ENCODE peak calls at places on chromosomes 7 and 10, in seven cellular contexts. One of them, this sample, is unnamed.
A peak's percentile ranks its signal among the peaks of the same experiment; 100 is the strongest.

GRCh38 chr7:471866-472639 is 47.6 kb downstream of the PDGFA start:
- DNase-seq in fibroblast of mammary gland: peak; percentile 86
- DNase-seq in HCT116: no peak
- DNase-seq in astrocyte: peak; percentile 98
- DNase-seq in CD4-positive, alpha-beta T cell: no peak
- DNase-seq in OCI-LY7: no peak
- DNase-seq in AG09309: peak; percentile 97
- DNase-seq in this sample: peak; percentile 98

GRCh38 chr10:73641272-73642060 is at the start of gene MYOZ1:
- DNase-seq in fibroblast of mammary gland: no peak
- DNase-seq in HCT116: no peak
- DNase-seq in astrocyte: no peak
- DNase-seq in CD4-positive, alpha-beta T cell: no peak
- DNase-seq in OCI-LY7: no peak
- DNase-seq in AG09309: peak; percentile 8
- DNase-seq in this sample: no peak

GRCh38 chr7:106064836-106065559 is 47.1 kb downstream of the SYPL1 start:
- DNase-seq in fibroblast of mammary gland: peak; percentile 97
- DNase-seq in HCT116: peak; percentile 82
- DNase-seq in astrocyte: peak; percentile 95
- DNase-seq in CD4-positive, alpha-beta T cell: no peak
- DNase-seq in OCI-LY7: no peak
- DNase-seq in AG09309: peak; percentile 90
- DNase-seq in this sample: peak; percentile 88

GRCh38 chr10:110042181-110042580 is 34.4 kb downstream of the ADD3 start:
- DNase-seq in fibroblast of mammary gland: peak; percentile 24
- DNase-seq in HCT116: no peak
- DNase-seq in astrocyte: peak; percentile 77
- DNase-seq in CD4-positive, alpha-beta T cell: no peak
- DNase-seq in OCI-LY7: no peak
- DNase-seq in AG09309: no peak
- DNase-seq in this sample: peak; percentile 62

GRCh38 chr7:5634107-5634950 is 147.1 kb downstream of the RNF216 start:
- DNase-seq in fibroblast of mammary gland: peak; percentile 97
- DNase-seq in HCT116: no peak
- DNase-seq in astrocyte: peak; percentile 79
- DNase-seq in CD4-positive, alpha-beta T cell: no peak
- DNase-seq in OCI-LY7: no peak
- DNase-seq in AG09309: peak; percentile 75
- DNase-seq in this sample: peak; percentile 94

GRCh38 chr7:101595246-101595645 is 33.9 kb downstream of the MYL10 start:
- DNase-seq in fibroblast of mammary gland: no peak
- DNase-seq in HCT116: no peak
- DNase-seq in astrocyte: no peak
- DNase-seq in CD4-positive, alpha-beta T cell: no peak
- DNase-seq in OCI-LY7: no peak
- DNase-seq in AG09309: no peak
- DNase-seq in this sample: no peak

GRCh38 chr7:100465702-100466311 is 1.7 kb upstream of the SPACDR start:
- DNase-seq in fibroblast of mammary gland: peak; percentile 70
- DNase-seq in HCT116: no peak
- DNase-seq in astrocyte: peak; percentile 55
- DNase-seq in CD4-positive, alpha-beta T cell: no peak
- DNase-seq in OCI-LY7: peak; percentile 22
- DNase-seq in AG09309: no peak
- DNase-seq in this sample: peak; percentile 71

GRCh38 chr10:86062151-86062550 is 304.4 kb downstream of the GRID1 start:
- DNase-seq in fibroblast of mammary gland: no peak
- DNase-seq in HCT116: no peak
- DNase-seq in astrocyte: no peak
- DNase-seq in CD4-positive, alpha-beta T cell: no peak
- DNase-seq in OCI-LY7: no peak
- DNase-seq in AG09309: no peak
- DNase-seq in this sample: no peak

GRCh38 chr7:92547579-92547978 is 19.0 kb downstream of the RBM48 start:
- DNase-seq in fibroblast of mammary gland: no peak
- DNase-seq in HCT116: no peak
- DNase-seq in astrocyte: no peak
- DNase-seq in CD4-positive, alpha-beta T cell: no peak
- DNase-seq in OCI-LY7: no peak
- DNase-seq in AG09309: no peak
- DNase-seq in this sample: no peak

GRCh38 chr7:134101716-134102115 is 25.4 kb upstream of the LRGUK start:
- DNase-seq in fibroblast of mammary gland: no peak
- DNase-seq in HCT116: no peak
- DNase-seq in astrocyte: no peak
- DNase-seq in CD4-positive, alpha-beta T cell: no peak
- DNase-seq in OCI-LY7: no peak
- DNase-seq in AG09309: no peak
- DNase-seq in this sample: no peak

GRCh38 chr7:75866497-75867389 is 12.1 kb upstream of the RHBDD2 start:
- DNase-seq in fibroblast of mammary gland: peak; percentile 70
- DNase-seq in HCT116: peak; percentile 48
- DNase-seq in astrocyte: no peak
- DNase-seq in CD4-positive, alpha-beta T cell: no peak
- DNase-seq in OCI-LY7: peak; percentile 62
- DNase-seq in AG09309: no peak
- DNase-seq in this sample: peak; percentile 65

GRCh38 chr10:67549390-67549789 is 146.6 kb downstream of the CTNNA3 start:
- DNase-seq in fibroblast of mammary gland: no peak
- DNase-seq in HCT116: no peak
- DNase-seq in astrocyte: peak; percentile 53
- DNase-seq in CD4-positive, alpha-beta T cell: no peak
- DNase-seq in OCI-LY7: no peak
- DNase-seq in AG09309: no peak
- DNase-seq in this sample: peak; percentile 73

GRCh38 chr10:111323567-111323966 is 246.7 kb downstream of the ADRA2A start:
- DNase-seq in fibroblast of mammary gland: peak; percentile 1
- DNase-seq in HCT116: peak; percentile 4
- DNase-seq in astrocyte: no peak
- DNase-seq in CD4-positive, alpha-beta T cell: no peak
- DNase-seq in OCI-LY7: peak; percentile 23
- DNase-seq in AG09309: peak; percentile 5
- DNase-seq in this sample: no peak
- TF ChIP-seq CTCF in fibroblast of mammary gland: no peak
- TF ChIP-seq CTCF in HCT116: peak; percentile 15
- TF ChIP-seq CTCF in astrocyte: no peak
- TF ChIP-seq CTCF in CD4-positive, alpha-beta T cell: no peak
- TF ChIP-seq CTCF in OCI-LY7: peak; percentile 47
- TF ChIP-seq CTCF in AG09309: no peak
- TF ChIP-seq CTCF in this sample: no peak

DNA sequence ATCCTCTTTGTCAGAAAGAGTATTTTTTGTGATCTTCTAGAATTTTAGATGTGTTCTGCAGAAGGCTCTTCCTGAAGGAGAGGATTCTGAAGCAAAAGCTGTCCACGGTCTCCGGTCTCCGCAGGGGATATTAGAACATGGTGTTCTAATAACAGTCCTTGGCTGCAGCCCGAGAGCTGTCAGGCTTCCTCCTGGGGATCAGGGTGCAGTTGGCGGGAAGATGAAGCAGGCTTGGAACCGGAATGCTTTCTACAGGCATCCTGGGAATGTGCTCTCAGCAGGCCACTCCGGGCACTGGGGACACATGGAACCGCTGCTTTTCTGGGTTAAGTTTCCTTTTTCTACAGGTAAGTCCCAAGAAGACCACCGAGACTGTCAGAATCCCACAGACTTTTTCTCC is 118.6 kb upstream of the PARD3 start:
- DNase-seq in fibroblast of mammary gland: peak; percentile 47
- DNase-seq in HCT116: no peak
- DNase-seq in astrocyte: no peak
- DNase-seq in CD4-positive, alpha-beta T cell: no peak
- DNase-seq in OCI-LY7: no peak
- DNase-seq in AG09309: no peak
- DNase-seq in this sample: no peak
- TF ChIP-seq CTCF in fibroblast of mammary gland: no peak
- TF ChIP-seq CTCF in HCT116: no peak
- TF ChIP-seq CTCF in astrocyte: no peak
- TF ChIP-seq CTCF in CD4-positive, alpha-beta T cell: no peak
- TF ChIP-seq CTCF in OCI-LY7: no peak
- TF ChIP-seq CTCF in AG09309: no peak
- TF ChIP-seq CTCF in this sample: no peak

DNA sequence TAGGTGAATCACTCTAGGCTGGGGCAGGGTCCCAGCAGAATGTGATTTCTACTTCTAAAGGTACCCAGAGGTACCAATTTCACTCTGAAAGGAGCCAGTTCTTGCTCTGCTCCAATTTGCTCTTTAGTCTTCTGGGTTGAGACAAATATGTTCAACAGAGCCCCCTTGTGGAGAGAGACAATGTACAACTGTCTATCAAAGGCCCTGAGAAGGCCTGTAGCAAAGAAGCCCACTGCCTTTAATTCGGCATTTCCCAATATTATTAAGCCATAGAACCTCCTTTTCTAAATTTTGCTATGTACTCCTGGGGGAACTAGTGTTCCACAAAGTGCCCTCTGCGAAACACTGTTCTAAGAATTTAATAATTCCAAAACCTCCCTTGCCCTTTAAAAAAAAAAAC is 161.0 kb upstream of the BMPER start:
- DNase-seq in fibroblast of mammary gland: peak; percentile 36
- DNase-seq in HCT116: peak; percentile 21
- DNase-seq in astrocyte: no peak
- DNase-seq in CD4-positive, alpha-beta T cell: no peak
- DNase-seq in OCI-LY7: peak; percentile 69
- DNase-seq in AG09309: no peak
- DNase-seq in this sample: peak; percentile 14
- TF ChIP-seq CTCF in fibroblast of mammary gland: no peak
- TF ChIP-seq CTCF in HCT116: peak; percentile 36
- TF ChIP-seq CTCF in astrocyte: no peak
- TF ChIP-seq CTCF in CD4-positive, alpha-beta T cell: no peak
- TF ChIP-seq CTCF in OCI-LY7: peak; percentile 81
- TF ChIP-seq CTCF in AG09309: peak; percentile 8
- TF ChIP-seq CTCF in this sample: no peak

DNA sequence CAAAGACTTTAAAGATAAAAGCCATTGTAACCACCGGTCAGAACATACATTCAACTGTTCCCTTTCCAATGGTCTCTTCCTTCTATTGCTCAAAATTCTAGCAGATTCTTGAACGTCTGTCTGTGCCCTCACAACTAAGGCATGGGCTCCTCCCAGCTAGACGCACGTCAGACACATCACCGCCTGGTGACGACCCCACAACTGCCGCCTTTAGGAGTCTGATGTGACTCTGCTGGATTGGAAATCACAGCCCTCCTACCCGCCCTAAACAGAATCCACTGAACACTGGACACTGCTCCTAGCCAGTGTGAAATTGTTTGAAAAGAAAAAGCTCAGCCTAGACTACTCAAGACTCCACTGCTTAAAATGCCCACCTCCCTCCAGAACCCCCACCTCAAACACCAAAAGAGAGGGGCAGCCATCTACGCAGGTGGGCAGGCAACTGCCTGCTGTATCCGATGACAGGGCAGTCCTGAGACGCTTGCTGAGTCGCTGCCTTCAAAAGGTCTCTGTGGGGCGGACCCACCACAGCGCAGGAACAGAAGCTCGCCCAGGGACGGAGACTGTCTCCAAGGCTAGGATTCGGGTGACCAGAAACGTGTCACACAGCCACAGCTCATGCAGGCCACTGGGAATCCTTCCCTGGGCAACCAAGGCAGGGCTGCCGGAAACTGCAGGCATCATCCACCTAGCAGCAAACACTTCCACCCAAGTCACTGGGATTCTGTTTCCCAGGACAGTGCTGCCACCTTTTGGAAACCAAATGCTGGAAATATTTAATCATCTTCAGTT is 34.7 kb downstream of the GSDME start:
- DNase-seq in fibroblast of mammary gland: peak; percentile 24
- DNase-seq in HCT116: no peak
- DNase-seq in astrocyte: no peak
- DNase-seq in CD4-positive, alpha-beta T cell: no peak
- DNase-seq in OCI-LY7: peak; percentile 24
- DNase-seq in AG09309: no peak
- DNase-seq in this sample: no peak
- TF ChIP-seq CTCF in fibroblast of mammary gland: peak; percentile 20
- TF ChIP-seq CTCF in HCT116: peak; percentile 7
- TF ChIP-seq CTCF in astrocyte: peak; percentile 26
- TF ChIP-seq CTCF in CD4-positive, alpha-beta T cell: no peak
- TF ChIP-seq CTCF in OCI-LY7: peak; percentile 62
- TF ChIP-seq CTCF in AG09309: peak; percentile 50
- TF ChIP-seq CTCF in this sample: no peak

GRCh38 chr10:18797286-18797685 is 138.1 kb downstream of the ARL5B start:
- DNase-seq in fibroblast of mammary gland: no peak
- DNase-seq in HCT116: no peak
- DNase-seq in astrocyte: no peak
- DNase-seq in CD4-positive, alpha-beta T cell: no peak
- DNase-seq in OCI-LY7: no peak
- DNase-seq in AG09309: no peak
- DNase-seq in this sample: no peak

GRCh38 chr10:18795549-18795948 is 136.3 kb downstream of the ARL5B start:
- DNase-seq in fibroblast of mammary gland: no peak
- DNase-seq in HCT116: no peak
- DNase-seq in astrocyte: no peak
- DNase-seq in CD4-positive, alpha-beta T cell: no peak
- DNase-seq in OCI-LY7: no peak
- DNase-seq in AG09309: no peak
- DNase-seq in this sample: no peak

GRCh38 chr10:18793951-18794350 is 134.7 kb downstream of the ARL5B start:
- DNase-seq in fibroblast of mammary gland: peak; percentile 12
- DNase-seq in HCT116: peak; percentile 6
- DNase-seq in astrocyte: peak; percentile 13
- DNase-seq in CD4-positive, alpha-beta T cell: no peak
- DNase-seq in OCI-LY7: no peak
- DNase-seq in AG09309: no peak
- DNase-seq in this sample: peak; percentile 55
- TF ChIP-seq CTCF in fibroblast of mammary gland: peak; percentile 36
- TF ChIP-seq CTCF in HCT116: peak; percentile 31
- TF ChIP-seq CTCF in astrocyte: peak; percentile 54
- TF ChIP-seq CTCF in CD4-positive, alpha-beta T cell: no peak
- TF ChIP-seq CTCF in OCI-LY7: peak; percentile 49
- TF ChIP-seq CTCF in AG09309: peak; percentile 21
- TF ChIP-seq CTCF in this sample: peak; percentile 51

GRCh38 chr10:32980558-32981468 is 22.8 kb upstream of the ITGB1 start:
- DNase-seq in fibroblast of mammary gland: peak; percentile 100
- DNase-seq in HCT116: peak; percentile 96
- DNase-seq in astrocyte: peak; percentile 99
- DNase-seq in CD4-positive, alpha-beta T cell: peak; percentile 71
- DNase-seq in OCI-LY7: peak; percentile 90
- DNase-seq in AG09309: peak; percentile 98
- DNase-seq in this sample: peak; percentile 100
- TF ChIP-seq CTCF in fibroblast of mammary gland: no peak
- TF ChIP-seq CTCF in HCT116: no peak
- TF ChIP-seq CTCF in astrocyte: no peak
- TF ChIP-seq CTCF in CD4-positive, alpha-beta T cell: no peak
- TF ChIP-seq CTCF in OCI-LY7: peak; percentile 25
- TF ChIP-seq CTCF in AG09309: no peak
- TF ChIP-seq CTCF in this sample: peak; percentile 5

This sample was measured in IMR-90.